ENCODE peak calls at places on chromosomes 3 and 15, in ten cellular contexts. O is GM13977, X is SJSA1, N is RKO, K is T-helper 1 cell, Q is right cardiac atrium, F is HT1080, T is mesendoderm, H is anterior cingulate cortex, Y is EH. Z is an unnamed sample.

GRCh38 chr3:35670408-35670807 is 31.1 kb downstream of the ARPP21 start:
- DNase-seq in X (no peak), Y (no peak), K (no peak), H (no peak), T (no peak), N (no peak), Q (no peak), F (no peak), O (no peak), Z (no peak)

GRCh38 chr3:9340450-9341009 is 22.3 kb upstream of the THUMPD3 start:
- DNase-seq in T (no peak), X (peak), F (peak), O (no peak), K (no peak), N (peak), Q (no peak), Y (peak), H (no peak), Z (no peak)

GRCh38 chr3:174784206-174784934 is 74.8 kb upstream of the NAALADL2 start:
- DNase-seq in Q (no peak), F (peak), N (no peak), Y (peak), O (no peak), K (no peak), T (no peak), X (peak), H (no peak), Z (no peak)

GRCh38 chr3:192409203-192409837 is 318.0 kb downstream of the FGF12 start:
- DNase-seq in F (peak), Y (no peak), X (no peak), O (peak), K (no peak), T (peak), H (no peak), Q (peak), N (no peak), Z (no peak)

GRCh38 chr3:98741121-98741716 is 21.9 kb upstream of the ST3GAL6 start:
- DNase-seq in X (no peak), H (no peak), T (peak), K (no peak), Q (no peak), N (peak), Y (peak), O (no peak), F (peak), Z (no peak)

GRCh38 chr3:72739521-72740466 is 108.5 kb downstream of the SHQ1 start:
- DNase-seq in O (no peak), K (no peak), X (no peak), Q (no peak), T (peak), H (no peak), N (no peak), Y (peak), F (peak), Z (no peak)

GRCh38 chr15:49079340-49080039 is 33.2 kb upstream of the SECISBP2L start:
- DNase-seq in Y (no peak), F (no peak), N (no peak), Q (no peak), O (no peak), X (no peak), K (no peak), T (peak), H (no peak), Z (no peak)

GRCh38 chr3:95215437-95215836 is 1152.6 kb downstream of the NSUN3 start:
- DNase-seq in K (no peak), Q (no peak), N (no peak), H (no peak), O (no peak), X (no peak), T (no peak), F (no peak), Y (no peak), Z (no peak)

GRCh38 chr3:98583766-98584165 is 9.6 kb downstream of the CPOX start:
- DNase-seq in F (no peak), Y (no peak), K (no peak), Q (no peak), H (no peak), O (no peak), N (no peak), T (no peak), X (no peak), Z (no peak)

GRCh38 chr3:45626096-45626887 is 31.7 kb downstream of the LIMD1 start:
- DNase-seq in Y (no peak), O (no peak), T (no peak), F (no peak), X (no peak), N (no peak), K (no peak), H (no peak), Q (no peak), Z (peak)

GRCh38 chr15:47857384-47858168 is 140.3 kb downstream of the SEMA6D start:
- DNase-seq in X (no peak), F (no peak), Y (no peak), T (no peak), Q (no peak), H (no peak), O (no peak), N (no peak), K (no peak), Z (no peak)

GRCh38 chr3:72722930-72723726 is 125.1 kb downstream of the SHQ1 start:
- DNase-seq in N (no peak), Y (peak), T (no peak), F (peak), K (no peak), X (peak), H (no peak), Q (no peak), O (peak), Z (no peak)

Z was measured in SK-MEL-5.